ENCODE peak calls at places on chromosome 14, in nine cellular contexts. P is suprapubic skin, Q is ovary, W is Peyer's patch, N is IMR-90, Y is adrenal gland, A is stomach, C is spleen, B is HCT116. U is an unnamed sample. For H3K4me1, the result is how much of the 10 kb centered on the place peaks cover.

GRCh38 chr14:34059037-34059924 is 108.4 kb upstream of the EGLN3 start:
- DNase-seq in P (no peak), Q (no peak), W (no peak), N (no peak), Y (no peak), A (no peak), C (no peak), B (no peak), U (no peak)

GRCh38 chr14:87334997-87335675 is 657.8 kb downstream of the GALC start:
- DNase-seq in P (no peak), Q (no peak), W (no peak), N (no peak), Y (no peak), A (no peak), C (no peak), B (no peak), U (no peak)

GRCh38 chr14:55579724-55580400 is at the start of gene KTN1:
- DNase-seq in P (peak), Q (peak), W (peak), N (peak), Y (peak), A (peak), C (peak), B (peak), U (peak)

GRCh38 chr14:56271988-56272387 is 153.8 kb downstream of the PELI2 start:
- DNase-seq in P (no peak), Q (no peak), W (no peak), N (peak), Y (no peak), A (no peak), C (no peak), B (no peak), U (no peak)

GRCh38 chr14:67668559-67668958 is 5.9 kb downstream of the VTI1B start:
- DNase-seq in P (no peak), Q (no peak), W (no peak), N (no peak), Y (no peak), A (no peak), C (no peak), B (no peak), U (no peak)

GRCh38 chr14:36317650-36318049 is 2.8 kb downstream of the MBIP start:
- DNase-seq in P (no peak), Q (no peak), W (no peak), N (peak), Y (no peak), A (no peak), C (no peak), B (no peak), U (no peak)

GRCh38 chr14:63323148-63323547 is 4.4 kb upstream of the GPHB5 start:
- DNase-seq in P (no peak), Q (no peak), W (no peak), N (no peak), Y (no peak), A (no peak), C (no peak), B (no peak), U (no peak)

GRCh38 chr14:70189678-70190077 is 927 bp upstream of the SLC8A3 start:
- DNase-seq in P (no peak), Q (no peak), W (no peak), N (no peak), Y (no peak), A (no peak), C (no peak), B (no peak), U (no peak)

GRCh38 chr14:92729632-92730358 is 18.6 kb downstream of the LGMN start:
- DNase-seq in P (no peak), Q (no peak), W (no peak), N (peak), Y (no peak), A (no peak), C (no peak), B (no peak), U (no peak)

GRCh38 chr14:86279405-86279804 is 749.5 kb downstream of the FLRT2 start:
- DNase-seq in P (no peak), Q (no peak), W (no peak), N (no peak), Y (no peak), A (no peak), C (no peak), B (no peak), U (no peak)

GRCh38 chr14:88128811-88129210 is 123.9 kb downstream of the GPR65 start:
- DNase-seq in P (no peak), Q (no peak), W (no peak), N (no peak), Y (peak), A (no peak), C (no peak), B (no peak), U (no peak)

GRCh38 chr14:73752297-73752992 is 38.3 kb upstream of the PNMA1 start:
- DNase-seq in P (no peak), Q (peak), W (peak), N (peak), Y (peak), A (peak), C (peak), B (no peak), U (peak)

GRCh38 chr14:68952544-68953535 is 26.3 kb downstream of the ACTN1 start:
- DNase-seq in P (no peak), Q (peak), W (no peak), N (peak), Y (no peak), A (no peak), C (peak), B (no peak), U (no peak)

GRCh38 chr14:84622357-84622756 is 907.6 kb upstream of the FLRT2 start:
- DNase-seq in P (no peak), Q (no peak), W (no peak), N (no peak), Y (no peak), A (no peak), C (no peak), B (no peak), U (no peak)

GRCh38 chr14:19941668-19942067 is 11.0 kb downstream of the OR4K1 start:
- DNase-seq in P (no peak), Q (no peak), W (no peak), N (no peak), Y (no peak), A (no peak), C (no peak), B (no peak), U (no peak)

GRCh38 chr14:59275668-59276067 is 87.2 kb downstream of the DAAM1 start:
- DNase-seq in P (no peak), Q (no peak), W (no peak), N (peak), Y (no peak), A (no peak), C (no peak), B (peak), U (no peak)

GRCh38 chr14:99506269-99506668 is 25.1 kb downstream of the CCNK start:
- DNase-seq in P (no peak), Q (no peak), W (no peak), N (no peak), Y (no peak), A (no peak), C (no peak), B (no peak), U (no peak)

GRCh38 chr14:92950773-92951172 is 27.8 kb downstream of the CHGA start:
- DNase-seq in P (no peak), Q (no peak), W (no peak), N (no peak), Y (no peak), A (no peak), C (no peak), B (no peak), U (no peak)

GRCh38 chr14:37195327-37195726 is 2.4 kb upstream of the MIPOL1 start:
- DNase-seq in P (no peak), Q (no peak), W (no peak), N (peak), Y (no peak), A (no peak), C (no peak), B (no peak), U (no peak)

GRCh38 chr14:92121207-92121669 is 268 bp downstream of the NDUFB1 start:
- DNase-seq in P (no peak), Q (no peak), W (peak), N (peak), Y (no peak), A (peak), C (no peak), B (no peak), U (peak)

GRCh38 chr14:66249544-66249943 is 236.6 kb upstream of the CCDC196 start:
- DNase-seq in P (no peak), Q (no peak), W (no peak), N (no peak), Y (no peak), A (no peak), C (no peak), B (no peak), U (no peak)

GRCh38 chr14:55388160-55388559 is 23.5 kb downstream of the ATG14 start:
- DNase-seq in P (no peak), Q (no peak), W (no peak), N (peak), Y (no peak), A (no peak), C (no peak), B (no peak), U (no peak)

GRCh38 chr14:68486033-68486732 is 306.7 kb downstream of the ZFP36L1 start:
- DNase-seq in P (no peak), Q (no peak), W (no peak), N (no peak), Y (no peak), A (no peak), C (no peak), B (no peak), U (no peak)

GRCh38 chr14:24809147-24809546 is 175.2 kb upstream of the GZMB start:
- DNase-seq in P (no peak), Q (no peak), W (no peak), N (no peak), Y (no peak), A (no peak), C (no peak), B (no peak), U (no peak)

GRCh38 chr14:24226477-24226876 is 5.7 kb downstream of the NEDD8 start:
- DNase-seq in P (no peak), Q (no peak), W (no peak), N (no peak), Y (no peak), A (no peak), C (no peak), B (no peak), U (no peak)

GRCh38 chr14:20978687-20979086 is 11.1 kb upstream of the METTL17 start:
- DNase-seq in P (no peak), Q (no peak), W (no peak), N (no peak), Y (no peak), A (no peak), C (no peak), B (no peak), U (peak)

GRCh38 chr14:50040401-50040775 is 76.0 kb downstream of the VCPKMT start:
- DNase-seq in P (no peak), Q (no peak), W (peak), N (peak), Y (no peak), A (peak), C (no peak), B (no peak), U (no peak)
- H3K27ac ChIP-seq in P (peak), Q (no peak), W (peak), N (peak), Y (no peak), A (peak), C (peak), B (peak), U (no peak)

GRCh38 chr14:53149656-53150319 is 3.3 kb downstream of the DDHD1 start:
- DNase-seq in P (no peak), Q (no peak), W (peak), N (no peak), Y (no peak), A (no peak), C (no peak), B (no peak), U (no peak)
- TF ChIP-seq POLR2A in P (no peak), Q (no peak), W (no peak), N (no peak), Y (no peak), A (no peak), C (no peak), B (no peak), U (no peak)

DNA sequence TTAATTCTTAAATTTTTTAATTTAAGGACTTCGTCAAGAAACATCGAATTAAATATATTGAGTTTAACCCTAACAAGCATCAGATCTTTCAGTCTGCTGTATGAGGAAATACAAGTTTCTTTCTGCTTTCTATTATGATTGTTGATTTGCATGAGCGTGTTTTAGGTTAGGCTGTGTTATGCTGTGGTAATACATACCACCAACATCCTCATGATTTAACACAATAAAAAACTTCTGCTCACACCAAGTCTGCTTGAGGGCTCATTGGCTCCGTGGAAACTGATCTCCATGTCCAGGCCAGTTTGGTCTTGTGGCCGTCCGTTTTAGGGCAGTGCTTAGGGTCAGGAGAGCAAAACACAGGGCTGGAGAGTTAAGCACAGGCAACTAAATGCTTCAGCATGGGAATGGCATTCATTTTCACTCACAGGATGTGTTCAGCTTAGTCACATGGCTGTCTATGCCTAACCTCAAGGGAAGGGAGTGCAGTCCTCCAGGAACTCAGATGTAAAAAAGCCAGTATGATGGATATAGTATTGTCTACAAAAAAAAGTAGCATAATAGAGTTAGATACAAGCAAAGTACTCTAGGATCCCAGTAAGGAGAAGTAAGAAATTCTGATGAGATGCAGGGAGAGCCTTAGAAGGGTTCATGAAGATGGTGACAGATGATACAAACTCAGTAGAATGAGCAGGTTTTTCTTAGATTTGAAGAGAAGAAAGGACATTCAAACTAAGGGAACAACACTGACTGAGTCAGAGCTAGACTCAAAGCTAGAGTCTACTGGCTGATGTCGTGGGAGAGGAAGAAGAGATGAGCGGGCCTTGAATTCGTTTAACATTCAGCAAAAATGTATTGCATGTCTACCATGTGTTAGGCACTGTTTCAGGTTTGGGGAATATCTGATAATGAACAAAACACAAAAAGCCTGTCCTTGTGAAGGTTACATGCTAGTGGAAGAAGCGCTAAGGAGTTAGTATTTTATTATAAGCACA is 16.3 kb downstream of the MARK3 start:
- DNase-seq in P (no peak), Q (no peak), W (no peak), N (peak), Y (no peak), A (no peak), C (no peak), B (no peak), U (no peak)
- H3K4me1 ChIP-seq in P (half or more), Q (under half), W (under half), N (under half), Y (half or more), A (half or more), C (under half), B (under half), U (under half)

GRCh38 chr14:102085503-102085902 is 1.3 kb downstream of the HSP90AA1 start:
- DNase-seq in P (no peak), Q (no peak), W (no peak), N (no peak), Y (no peak), A (no peak), C (peak), B (no peak), U (no peak)
- H3K27ac ChIP-seq in P (no peak), Q (no peak), W (peak), N (peak), Y (no peak), A (peak), C (peak), B (peak), U (peak)

DNA sequence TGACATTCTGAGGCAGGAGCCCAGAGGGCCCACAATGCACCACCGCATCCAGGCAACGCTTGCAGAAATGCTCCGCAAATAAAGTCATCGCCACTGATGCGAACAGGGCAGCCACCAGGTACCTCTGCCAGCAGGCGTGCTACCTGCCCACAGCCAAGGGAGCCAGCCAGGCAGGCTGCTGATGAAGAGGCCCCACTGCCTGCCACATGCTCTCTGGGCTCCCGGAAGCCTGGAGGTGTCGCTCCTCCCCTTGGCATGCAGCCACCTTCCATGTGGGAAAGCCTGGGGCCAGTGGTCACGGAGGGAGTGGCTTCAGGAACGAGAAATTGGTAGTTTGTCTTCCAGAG is 14.7 kb downstream of the GPR132 start:
- DNase-seq in P (peak), Q (no peak), W (no peak), N (peak), Y (no peak), A (peak), C (peak), B (peak), U (no peak)
- TF ChIP-seq POLR2A in P (no peak), Q (no peak), W (no peak), N (no peak), Y (no peak), A (no peak), C (no peak), B (no peak), U (no peak)

DNA sequence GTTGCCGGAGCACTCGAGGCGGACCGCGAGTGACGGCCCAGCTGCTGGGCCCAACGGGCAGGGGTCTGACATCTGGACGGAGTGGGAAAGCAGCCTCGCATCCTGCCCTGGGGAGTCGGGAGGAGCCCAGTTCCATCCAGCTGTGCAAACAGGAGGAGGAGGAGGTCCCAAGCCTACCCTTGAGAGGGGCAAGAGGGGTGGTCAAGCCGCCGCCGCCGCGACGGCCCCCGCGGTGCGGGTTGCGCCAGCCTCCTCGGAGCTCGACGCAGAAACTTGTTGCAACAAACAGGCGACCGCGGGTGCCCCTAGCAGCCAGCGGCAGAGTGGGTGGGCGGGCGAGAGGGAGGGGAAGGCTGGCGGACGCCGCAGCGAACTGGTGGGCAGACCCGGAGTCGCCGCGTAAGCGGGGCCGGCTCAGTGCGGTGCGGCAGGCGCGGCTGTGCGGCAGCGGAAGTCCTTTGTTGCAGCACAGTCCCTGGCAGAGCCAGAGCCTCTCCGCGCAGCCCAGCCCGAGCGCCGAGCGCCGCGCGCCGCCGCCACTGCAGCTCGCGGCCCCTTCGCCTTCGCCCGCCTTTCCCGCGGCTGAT is at the start of gene ZBTB1:
- DNase-seq in P (peak), Q (peak), W (peak), N (peak), Y (peak), A (peak), C (peak), B (peak), U (peak)
- H3K4me1 ChIP-seq in P (half or more), Q (under half), W (under half), N (under half), Y (half or more), A (under half), C (half or more), B (half or more), U (under half)

DNA sequence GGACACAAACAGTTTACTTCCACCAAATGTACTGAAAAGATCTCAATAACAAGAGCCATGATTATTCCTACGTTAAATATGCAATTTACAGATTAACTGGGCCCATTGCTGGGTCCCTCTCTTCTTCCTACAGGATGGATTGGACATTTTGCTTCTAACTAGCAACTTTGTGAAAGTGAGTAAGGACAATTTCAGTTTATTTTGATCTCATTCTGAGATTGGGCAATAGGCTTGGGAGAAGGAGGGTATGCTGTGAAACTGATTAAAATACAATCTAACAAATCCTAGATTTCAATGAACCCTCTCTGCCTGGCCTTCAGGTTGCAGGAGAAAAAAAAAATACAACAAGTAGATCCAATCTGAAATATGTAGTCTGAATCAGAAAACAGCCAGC is 121.5 kb downstream of the PRKD1 start:
- DNase-seq in P (no peak), Q (no peak), W (no peak), N (no peak), Y (no peak), A (no peak), C (no peak), B (no peak), U (no peak)
- H3K27ac ChIP-seq in P (no peak), Q (no peak), W (no peak), N (no peak), Y (no peak), A (no peak), C (no peak), B (no peak), U (no peak)

GRCh38 chr14:89688520-89688919 is 266.0 kb downstream of the EFCAB11 start:
- DNase-seq in P (no peak), Q (no peak), W (no peak), N (peak), Y (no peak), A (no peak), C (no peak), B (no peak), U (no peak)
- TF ChIP-seq POLR2A in P (no peak), Q (no peak), W (no peak), N (no peak), Y (no peak), A (no peak), C (no peak), B (no peak), U (no peak)

DNA sequence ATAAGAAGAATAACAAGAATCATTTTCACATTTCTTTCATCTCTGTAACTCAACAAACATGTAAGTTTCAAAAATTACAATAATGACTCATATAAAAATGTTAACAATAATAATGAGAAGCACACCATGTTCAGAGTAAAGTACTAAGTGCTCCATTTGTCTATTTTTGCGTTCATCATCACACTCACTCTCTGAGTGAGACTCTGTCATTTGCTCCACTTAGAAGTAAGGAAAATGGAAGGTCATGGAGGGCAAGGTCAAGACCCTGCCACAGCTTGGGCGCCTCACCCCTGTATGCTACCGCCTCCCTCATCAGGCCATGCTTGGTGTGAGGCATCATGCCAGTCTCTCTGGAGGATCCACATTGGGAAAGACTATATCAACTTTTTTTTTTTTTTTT is 129.9 kb downstream of the TMEM30B start:
- DNase-seq in P (no peak), Q (no peak), W (no peak), N (peak), Y (no peak), A (no peak), C (no peak), B (no peak), U (no peak)
- H3K4me1 ChIP-seq in P (under half), Q (under half), W (under half), N (under half), Y (under half), A (under half), C (under half), B (under half), U (under half)

DNA sequence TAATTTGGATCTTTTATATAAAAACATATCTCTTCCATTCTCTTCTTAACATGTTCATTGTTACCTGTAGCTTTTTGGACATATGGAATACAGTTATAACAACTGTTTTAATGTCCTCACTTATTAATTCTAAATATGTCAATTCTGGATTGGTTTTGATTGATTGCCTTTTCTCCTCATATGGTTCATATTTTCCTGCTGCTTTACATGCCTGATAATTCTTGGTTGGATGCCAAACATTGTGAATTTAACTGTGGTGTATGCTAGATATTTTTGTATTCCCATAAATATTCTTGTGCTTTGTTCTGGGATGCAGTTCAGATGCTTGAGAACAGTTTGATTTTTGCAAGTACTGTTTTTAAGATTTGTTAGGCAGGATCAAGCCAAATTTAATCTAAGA is 10.8 kb downstream of the C14orf132 start:
- DNase-seq in P (no peak), Q (no peak), W (no peak), N (no peak), Y (no peak), A (no peak), C (no peak), B (no peak), U (no peak)
- H3K27ac ChIP-seq in P (no peak), Q (no peak), W (no peak), N (no peak), Y (no peak), A (no peak), C (no peak), B (no peak), U (no peak)

U was measured in prostate gland.